ENCODE peak calls at places on chromosomes 1 and 21, in four cellular contexts. C is K562, V is GM12878, D is H1. E is an unnamed sample.
A peak's percentile ranks its signal among the peaks of the same experiment; 100 is the strongest.

GRCh38 chr1:247118946-247119446 is 14.8 kb upstream of the ZNF669 start:
- DNase-seq in C (peak; percentile 57), D (peak; percentile 89), V (no peak), E (peak; percentile 79)

GRCh38 chr1:231046730-231047395 is 6.8 kb upstream of the FAM89A start:
- DNase-seq in C (no peak), D (no peak), V (no peak), E (no peak)

GRCh38 chr21:42681296-42682206 is 28.1 kb downstream of the PDE9A start:
- DNase-seq in C (no peak), V (no peak), D (no peak), E (no peak)

GRCh38 chr1:101371259-101371658 is 134.4 kb downstream of the S1PR1 start:
- DNase-seq in C (no peak), V (peak; percentile 96), D (no peak), E (peak; percentile 1)

GRCh38 chr21:18614327-18614726 is 210.7 kb upstream of the TMPRSS15 start:
- DNase-seq in V (no peak), C (no peak), D (no peak), E (no peak)

GRCh38 chr1:227447531-227447990 is 115.8 kb upstream of the ZNF678 start:
- DNase-seq in C (no peak), V (no peak), D (peak; percentile 71), E (no peak)

GRCh38 chr1:153912349-153912748 is 10.4 kb downstream of the GATAD2B start:
- DNase-seq in C (no peak), D (no peak), V (no peak), E (no peak)

GRCh38 chr1:89682630-89683029 is 49.7 kb downstream of the LRRC8C start:
- DNase-seq in C (no peak), V (no peak), D (no peak), E (no peak)

GRCh38 chr1:86515597-86515996 is 31.3 kb upstream of the CLCA4 start:
- DNase-seq in D (no peak), V (no peak), C (peak; percentile 17), E (peak; percentile 50)

GRCh38 chr1:5938068-5938740 is 54.0 kb downstream of the NPHP4 start:
- DNase-seq in C (no peak), V (no peak), D (peak; percentile 31), E (no peak)

GRCh38 chr1:41387667-41388091 is 26.4 kb downstream of the FOXO6 start:
- DNase-seq in C (no peak), D (peak; percentile 77), V (no peak), E (no peak)

GRCh38 chr1:165896277-165896676 is 68.9 kb downstream of the UCK2 start:
- DNase-seq in C (no peak), D (no peak), V (no peak), E (no peak)

GRCh38 chr1:245086389-245086969 is 68.3 kb upstream of the KIF26B start:
- DNase-seq in D (no peak), V (no peak), C (no peak), E (peak; percentile 55)

GRCh38 chr1:205041998-205042910 is 758 bp upstream of the CNTN2 start:
- DNase-seq in V (no peak), D (no peak), C (no peak), E (no peak)

GRCh38 chr1:207789792-207790787 is 38.2 kb downstream of the CD46 start:
- DNase-seq in C (no peak), D (no peak), V (no peak), E (no peak)

GRCh38 chr1:89780721-89781120 is 40.1 kb upstream of the LRRC8D start:
- DNase-seq in V (no peak), C (no peak), D (no peak), E (peak; percentile 31)

GRCh38 chr1:118717893-118718292 is 270.2 kb downstream of the TBX15 start:
- DNase-seq in C (no peak), D (no peak), V (no peak), E (no peak)

GRCh38 chr1:28565040-28565439 is 12.2 kb downstream of the TRNAU1AP start:
- DNase-seq in C (no peak), D (no peak), V (no peak), E (no peak)

GRCh38 chr1:145908653-145909052 is 1.2 kb downstream of the ITGA10 start:
- DNase-seq in D (no peak), V (no peak), C (no peak), E (no peak)

GRCh38 chr1:97816927-97817326 is 103.9 kb downstream of the DPYD start:
- DNase-seq in C (no peak), D (no peak), V (no peak), E (no peak)

GRCh38 chr1:87330201-87330953 is 1.7 kb downstream of the LMO4 start:
- DNase-seq in V (no peak), C (no peak), D (peak; percentile 56), E (no peak)

GRCh38 chr1:217921126-217921900 is 290.2 kb downstream of the SPATA17 start:
- DNase-seq in C (no peak), V (no peak), D (no peak), E (no peak)

GRCh38 chr1:84619383-84620093 is 45.3 kb upstream of the CTBS start:
- DNase-seq in V (no peak), D (no peak), C (no peak), E (peak; percentile 9)

DNA sequence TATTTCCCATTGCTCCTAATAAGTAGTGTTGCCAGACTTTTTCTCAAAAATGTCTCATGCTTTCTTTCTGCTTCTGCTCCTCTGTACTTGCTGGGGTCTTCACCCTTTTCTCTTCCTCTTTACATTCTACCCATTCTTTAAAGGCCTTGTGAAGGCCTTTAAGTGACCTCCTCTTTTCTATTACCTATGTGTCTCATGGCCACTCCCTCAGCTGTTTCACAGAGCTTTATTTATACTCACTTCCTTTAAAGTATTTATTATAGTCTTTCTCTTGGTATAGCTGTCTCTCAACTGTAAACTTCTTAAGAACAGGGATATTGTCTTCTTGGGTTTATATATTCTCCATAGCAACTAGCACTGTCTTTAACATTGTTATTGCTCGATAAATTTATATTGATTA is 803 bp downstream of the GOLPH3L start:
- DNase-seq in V (no peak), C (no peak), D (no peak), E (no peak)
- TF ChIP-seq HDAC6 in V (no peak), C (no peak), D (no peak), E (no peak)

GRCh38 chr1:62727656-62728396 is 39.6 kb upstream of the DOCK7 start:
- DNase-seq in V (no peak), D (peak; percentile 53), C (no peak), E (no peak)
- TF ChIP-seq KDM1A in V (no peak), D (no peak), C (no peak), E (no peak)

GRCh38 chr21:25199944-25200343 is 407.3 kb downstream of the MRPL39 start:
- DNase-seq in D (no peak), V (no peak), C (no peak), E (no peak)
- TF ChIP-seq HDAC6 in D (no peak), V (no peak), C (no peak), E (no peak)

GRCh38 chr1:43321331-43321891 is 16.2 kb upstream of the MPL start:
- DNase-seq in D (no peak), C (peak; percentile 61), V (no peak), E (peak; percentile 38)

GRCh38 chr1:43324810-43325209 is 12.8 kb upstream of the MPL start:
- DNase-seq in V (no peak), D (no peak), C (no peak), E (no peak)

GRCh38 chr1:43319766-43320165 is 17.9 kb upstream of the MPL start:
- DNase-seq in V (no peak), D (no peak), C (no peak), E (no peak)

GRCh38 chr1:43325381-43325780 is 12.2 kb upstream of the MPL start:
- DNase-seq in V (no peak), D (no peak), C (no peak), E (no peak)

GRCh38 chr1:43322506-43322905 is 15.1 kb upstream of the MPL start:
- DNase-seq in D (no peak), C (no peak), V (no peak), E (no peak)
- TF ChIP-seq KDM1A in D (no peak), C (no peak), V (no peak), E (no peak)

GRCh38 chr1:54371936-54372385 is 34.2 kb downstream of the SSBP3 start:
- DNase-seq in V (no peak), C (no peak), D (no peak), E (no peak)
- TF ChIP-seq HDAC6 in V (no peak), C (no peak), D (no peak), E (no peak)

DNA sequence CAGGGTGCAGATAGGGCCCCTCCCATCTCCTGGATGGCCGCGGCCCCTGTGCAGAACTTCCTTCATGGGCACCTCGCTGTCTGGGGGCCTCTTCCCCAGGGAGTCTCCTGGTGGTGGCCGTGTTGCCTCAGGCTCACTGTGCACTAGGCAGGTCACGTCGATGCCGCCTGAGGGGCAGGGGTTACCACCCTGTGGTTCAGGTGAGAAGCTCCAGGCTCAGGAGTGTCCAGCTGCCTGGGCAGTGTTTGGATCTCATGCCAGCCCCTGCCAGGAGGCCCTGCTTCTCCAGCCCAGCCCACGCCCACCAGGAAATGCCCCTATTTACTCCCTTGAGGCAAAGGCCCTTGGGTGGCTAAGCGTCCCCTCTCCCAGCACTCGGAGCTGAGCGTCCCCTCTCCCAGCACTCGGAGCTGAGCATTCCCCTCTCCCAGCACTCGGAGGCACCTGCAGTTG is 2.1 kb downstream of the ITGB2 start:
- DNase-seq in D (peak; percentile 72), V (no peak), C (no peak), E (no peak)
- TF ChIP-seq KDM1A in D (no peak), V (no peak), C (no peak), E (no peak)

E was measured in HepG2.